ENCODE peak calls at places on chromosomes 1 and 21, in five cellular contexts. Z, E, W, O and D are unnamed samples.

GRCh38 chr1:17207046-17207445 is 2.1 kb downstream of the PADI1 start:
- DNase-seq in Z (no peak), E (peak; percentile 25), W (no peak), O (no peak), D (no peak)

GRCh38 chr1:160449494-160449893 is 49.1 kb downstream of the VANGL2 start:
- DNase-seq in Z (no peak), E (no peak), W (no peak), O (no peak), D (no peak)

GRCh38 chr1:33121728-33122127 is 40.8 kb downstream of the AZIN2 start:
- DNase-seq in Z (no peak), E (no peak), W (no peak), O (no peak), D (no peak)

GRCh38 chr1:78892251-78892650 is 114.3 kb downstream of the ADGRL4 start:
- DNase-seq in Z (no peak), E (no peak), W (no peak), O (no peak), D (no peak)

GRCh38 chr1:151729966-151730291 is 8.6 kb downstream of the RIIAD1 start:
- DNase-seq in Z (no peak), E (no peak), W (no peak), O (no peak), D (no peak)

GRCh38 chr1:33758698-33759097 is 105.2 kb upstream of the HMGB4 start:
- DNase-seq in Z (no peak), E (no peak), W (no peak), O (no peak), D (no peak)

GRCh38 chr1:84840346-84840745 is 52.7 kb downstream of the LPAR3 start:
- DNase-seq in Z (no peak), E (no peak), W (no peak), O (no peak), D (no peak)

GRCh38 chr1:59692591-59692990 is 122.2 kb upstream of the HOOK1 start:
- DNase-seq in Z (no peak), E (peak; percentile 90), W (no peak), O (no peak), D (no peak)

GRCh38 chr1:38071530-38072266 is 25.1 kb upstream of the POU3F1 start:
- DNase-seq in Z (no peak), E (peak; percentile 46), W (no peak), O (no peak), D (no peak)

GRCh38 chr1:180187626-180188025 is 33.0 kb downstream of the QSOX1 start:
- DNase-seq in Z (no peak), E (no peak), W (no peak), O (no peak), D (no peak)

GRCh38 chr1:185401019-185401418 is 84.0 kb upstream of the IVNS1ABP start:
- DNase-seq in Z (peak; percentile 81), E (no peak), W (peak; percentile 45), O (peak; percentile 47), D (peak; percentile 77)
- H2BK12ac ChIP-seq in Z (no peak overlapping the region), E (no peak overlapping the region), W (no peak overlapping the region), O (peak overlapping the region; percentile 86), D (no peak overlapping the region)

GRCh38 chr21:29299906-29300546 is 1.3 kb downstream of the BACH1 start:
- DNase-seq in Z (peak; percentile 71), E (peak; percentile 92), W (peak; percentile 32), O (no peak), D (peak; percentile 36)
- H2BK5ac ChIP-seq in Z (no peak overlapping the region), E (no peak overlapping the region), W (no peak overlapping the region), O (peak overlapping the region; percentile 88), D (no peak overlapping the region)

DNA sequence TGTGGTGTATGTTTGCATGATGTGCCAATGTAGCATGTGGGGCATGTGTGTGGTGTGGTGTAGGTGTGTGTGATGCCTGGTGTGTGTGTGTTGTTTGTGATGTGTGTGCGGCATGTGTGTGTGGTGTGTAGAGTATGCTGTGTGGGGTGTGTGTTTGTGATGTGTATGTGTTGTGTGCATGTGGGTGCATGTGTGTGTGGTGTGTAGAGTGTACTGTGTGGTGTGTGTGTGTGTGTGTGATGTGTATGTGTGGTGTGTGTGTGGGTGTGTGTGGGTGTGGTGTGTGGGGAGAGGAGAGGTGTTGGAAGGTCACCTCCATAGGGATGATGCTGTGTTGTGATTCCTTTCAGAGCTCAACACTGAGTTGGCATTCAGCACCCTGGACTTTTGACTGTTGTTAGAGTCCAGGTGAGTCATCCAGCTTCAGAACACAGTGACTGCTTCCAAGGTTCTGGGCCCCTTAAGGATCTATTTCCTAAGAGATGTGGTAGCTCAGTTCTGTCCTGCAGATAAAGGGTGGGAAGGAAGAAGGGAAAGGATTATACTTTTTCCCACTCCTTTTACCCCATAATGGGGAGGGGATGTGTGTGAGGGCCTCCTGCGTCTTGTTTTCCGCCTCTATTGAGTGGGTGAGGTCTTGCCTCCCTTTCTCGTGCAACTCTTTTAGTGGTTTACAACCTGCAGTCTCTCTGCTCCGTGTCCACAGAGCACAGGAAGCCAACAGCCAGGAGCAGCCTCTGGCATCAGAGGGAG is 47.6 kb downstream of the RHOU start:
- DNase-seq in Z (peak; percentile 56), E (peak; percentile 60), W (no peak), O (no peak), D (no peak)
- H2BK12ac ChIP-seq in Z (no peak overlapping the region), E (peak overlapping the region; percentile 7), W (no peak overlapping the region), O (peak overlapping the region; percentile 61), D (no peak overlapping the region)

DNA sequence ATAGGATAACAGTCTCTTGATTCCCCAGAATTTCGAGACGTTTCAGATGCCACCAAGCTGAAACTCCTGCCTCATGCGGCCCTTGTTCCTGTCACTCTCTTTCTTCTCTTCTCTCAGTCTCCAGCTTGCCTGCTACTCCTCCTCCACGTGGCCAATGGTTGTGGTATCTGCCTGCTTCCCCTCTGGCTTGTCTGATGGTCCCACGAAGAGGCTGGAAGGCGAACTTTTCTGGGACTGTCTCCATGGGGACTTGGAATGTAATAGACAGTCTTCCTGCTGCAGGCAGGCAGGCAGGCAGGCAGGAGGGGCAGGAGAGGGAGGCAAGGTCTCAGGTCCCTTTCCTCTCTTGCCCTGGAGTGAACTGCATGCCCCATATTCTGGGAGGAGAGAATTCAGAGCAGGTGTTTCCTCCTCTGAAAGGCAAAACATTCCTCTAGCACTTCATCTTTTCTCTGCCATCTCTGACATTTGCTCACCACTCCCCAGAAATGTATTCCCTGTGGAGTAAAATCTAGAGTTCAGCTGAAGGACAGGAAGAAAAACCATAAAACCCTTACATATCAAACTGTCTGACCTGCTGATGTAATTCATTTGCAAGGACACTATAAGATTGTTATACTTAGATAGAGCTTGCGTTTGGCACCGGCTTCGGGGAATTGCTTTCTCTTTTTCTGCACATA is 64.1 kb upstream of the GNG12 start:
- DNase-seq in Z (no peak), E (peak; percentile 3), W (no peak), O (no peak), D (no peak)
- H2BK5ac ChIP-seq in Z (no peak overlapping the region), E (no peak overlapping the region), W (no peak overlapping the region), O (no peak overlapping the region), D (no peak overlapping the region)

GRCh38 chr1:248730507-248731335 is 24.8 kb downstream of the LYPD8 start:
- DNase-seq in Z (peak; percentile 85), E (no peak), W (no peak), O (no peak), D (no peak)
- H2BK12ac ChIP-seq in Z (no peak overlapping the region), E (no peak overlapping the region), W (no peak overlapping the region), O (no peak overlapping the region), D (no peak overlapping the region)

GRCh38 chr21:17853393-17854275 is 34.5 kb upstream of the C21orf91 start:
- DNase-seq in Z (no peak), E (no peak), W (no peak), O (no peak), D (no peak)

GRCh38 chr21:17848228-17848627 is 29.1 kb upstream of the C21orf91 start:
- DNase-seq in Z (no peak), E (peak; percentile 94), W (no peak), O (no peak), D (no peak)
- H2BK5ac ChIP-seq in Z (no peak overlapping the region), E (no peak overlapping the region), W (no peak overlapping the region), O (no peak overlapping the region), D (no peak overlapping the region)

GRCh38 chr1:22197644-22198043 is 54.7 kb upstream of the WNT4 start:
- DNase-seq in Z (no peak), E (no peak), W (no peak), O (no peak), D (no peak)
- H2BK12ac ChIP-seq in Z (no peak overlapping the region), E (no peak overlapping the region), W (no peak overlapping the region), O (no peak overlapping the region), D (no peak overlapping the region)

DNA sequence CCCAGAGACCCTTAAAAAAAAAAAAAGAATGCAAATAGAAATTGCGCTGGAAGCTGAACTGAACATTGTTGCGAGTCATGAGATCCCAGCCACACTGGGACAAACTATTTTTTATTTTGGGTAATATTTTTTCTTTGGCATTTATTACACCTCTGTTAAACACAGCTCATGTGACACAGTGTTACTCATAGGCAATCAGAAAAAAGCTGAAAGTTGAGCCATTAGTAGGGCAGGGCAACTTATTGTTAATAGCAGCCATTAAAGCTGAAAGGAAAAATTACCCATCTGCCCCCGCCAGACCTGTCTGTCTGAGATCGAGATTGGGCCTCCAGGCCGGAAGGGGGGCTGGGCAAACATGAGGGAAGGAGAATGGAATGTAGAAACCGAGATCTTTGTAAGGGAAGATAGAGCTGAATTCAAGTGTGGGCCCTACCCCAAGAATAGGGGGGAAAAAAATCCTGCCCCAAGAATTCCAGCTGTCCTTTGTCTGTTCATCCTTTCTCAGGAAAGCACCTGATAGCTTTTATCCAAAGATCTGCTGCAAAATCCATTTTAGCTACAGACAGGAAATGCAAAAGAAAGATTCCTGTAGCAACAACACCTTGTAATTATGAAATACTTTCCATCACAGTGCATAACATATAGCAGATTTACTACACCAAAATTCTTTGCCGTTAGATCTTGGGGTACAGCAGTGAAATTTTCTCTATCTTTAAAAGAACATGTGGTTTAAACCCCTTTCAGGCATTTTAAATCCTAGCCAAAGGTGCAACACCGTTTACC is 212.8 kb downstream of the PBX1 start:
- DNase-seq in Z (peak; percentile 38), E (peak; percentile 78), W (no peak), O (no peak), D (no peak)
- H2BK5ac ChIP-seq in Z (peak overlapping the region; percentile 98), E (peak overlapping the region; percentile 60), W (no peak overlapping the region), O (no peak overlapping the region), D (no peak overlapping the region)

GRCh38 chr1:1558591-1558990 is 16.1 kb downstream of the SSU72 start:
- DNase-seq in Z (no peak), E (no peak), W (no peak), O (no peak), D (no peak)

GRCh38 chr1:1553821-1554494 is 13.5 kb upstream of the TMEM240 start:
- DNase-seq in Z (no peak), E (no peak), W (no peak), O (no peak), D (no peak)

GRCh38 chr1:1554550-1554925 is 14.1 kb upstream of the TMEM240 start:
- DNase-seq in Z (no peak), E (no peak), W (no peak), O (no peak), D (no peak)

GRCh38 chr1:1554926-1555915 is 14.8 kb upstream of the TMEM240 start:
- DNase-seq in Z (peak; percentile 15), E (peak; percentile 90), W (peak; percentile 57), O (no peak), D (no peak)

DNA sequence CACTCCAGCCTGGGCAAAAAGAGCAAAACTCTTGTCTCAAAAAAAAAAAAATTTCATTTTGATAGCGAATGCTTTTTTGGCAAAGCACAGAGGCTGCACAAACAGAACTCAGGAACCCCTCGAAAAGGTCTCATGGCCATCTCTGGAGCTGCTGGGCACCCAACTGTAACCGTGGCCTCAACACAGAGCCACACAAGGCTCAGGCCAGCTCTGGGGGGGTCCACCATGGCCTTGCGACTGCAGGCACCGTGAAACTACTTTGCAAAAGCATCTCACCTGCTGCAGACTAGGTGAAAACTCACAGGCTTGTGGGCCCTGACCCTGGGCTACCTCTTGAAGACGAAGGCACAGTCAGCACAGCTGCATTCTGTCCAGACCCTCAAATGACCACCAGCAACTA is 16.1 kb upstream of the TMEM240 start:
- DNase-seq in Z (no peak), E (no peak), W (no peak), O (no peak), D (no peak)
- H2BK12ac ChIP-seq in Z (no peak overlapping the region), E (no peak overlapping the region), W (no peak overlapping the region), O (no peak overlapping the region), D (no peak overlapping the region)